ENCODE peak calls at places on chromosome 5, in six cellular contexts. G, T, X, R, N and D are unnamed samples.

GRCh38 chr5:60821488-60822284 is 22.4 kb downstream of the ELOVL7 start:
- DNase-seq in T (no peak), R (no peak), X (no peak), G (no peak), N (no peak), D (no peak)

GRCh38 chr5:136040746-136041415 is 12.1 kb downstream of the TGFBI start:
- DNase-seq in R (no peak), T (no peak), X (no peak), G (no peak), N (no peak), D (no peak)

GRCh38 chr5:150017606-150018005 is 17.1 kb downstream of the HMGXB3 start:
- DNase-seq in R (no peak), G (no peak), X (no peak), N (peak), T (no peak), D (no peak)

GRCh38 chr5:149125386-149125891 is 15.9 kb upstream of the ABLIM3 start:
- DNase-seq in T (no peak), N (no peak), R (no peak), X (peak), G (no peak), D (peak)

GRCh38 chr5:93236807-93237421 is 344.1 kb downstream of the NR2F1-AS1 start:
- DNase-seq in G (no peak), T (no peak), R (no peak), X (peak), N (peak), D (no peak)

GRCh38 chr5:146906803-146907202 is 28.2 kb upstream of the PPP2R2B start:
- DNase-seq in R (no peak), G (no peak), N (peak), X (no peak), T (no peak), D (peak)

GRCh38 chr5:378976-379742 is 57.6 kb downstream of the AHRR start:
- DNase-seq in N (no peak), R (no peak), X (no peak), T (no peak), G (no peak), D (no peak)

GRCh38 chr5:62587737-62588136 is 9.1 kb downstream of the LRRC70 start:
- DNase-seq in N (no peak), G (no peak), X (peak), R (no peak), T (no peak), D (no peak)

GRCh38 chr5:10599828-10600227 is 36.0 kb downstream of the ANKRD33B start:
- DNase-seq in X (peak), R (no peak), T (no peak), G (no peak), N (no peak), D (no peak)

GRCh38 chr5:134099288-134099872 is 15.1 kb upstream of the TCF7 start:
- DNase-seq in T (no peak), G (no peak), N (no peak), R (peak), X (peak), D (no peak)

GRCh38 chr5:171275822-171276544 is 33.1 kb upstream of the TLX3 start:
- DNase-seq in G (no peak), N (no peak), R (no peak), T (no peak), X (no peak), D (no peak)

GRCh38 chr5:10987881-10988504 is 227.0 kb upstream of the DAP start:
- DNase-seq in G (peak), N (peak), X (peak), R (peak), T (peak), D (peak)

GRCh38 chr5:178291969-178292825 is 59.6 kb upstream of the PHYKPL start:
- DNase-seq in R (no peak), N (no peak), T (no peak), G (no peak), X (no peak), D (no peak)

GRCh38 chr5:111016801-111017200 is 54.7 kb upstream of the TSLP start:
- DNase-seq in R (no peak), N (no peak), G (no peak), T (no peak), X (peak), D (no peak)

GRCh38 chr5:176780951-176781350 is 29.4 kb upstream of the UNC5A start:
- DNase-seq in G (no peak), N (no peak), R (no peak), X (no peak), T (no peak), D (no peak)

GRCh38 chr5:150438873-150439546 is 10.5 kb downstream of the RPS14 start:
- DNase-seq in R (peak), T (no peak), X (peak), G (no peak), N (peak), D (peak)

GRCh38 chr5:75668348-75668895 is 48.8 kb downstream of the POC5 start:
- DNase-seq in G (no peak), R (no peak), N (no peak), T (no peak), X (no peak), D (no peak)

GRCh38 chr5:75664933-75665332 is 52.3 kb downstream of the POC5 start:
- DNase-seq in R (no peak), T (no peak), N (no peak), G (no peak), X (no peak), D (no peak)

GRCh38 chr5:75668988-75669760 is 48.1 kb downstream of the POC5 start:
- DNase-seq in G (peak), T (no peak), X (peak), R (peak), N (peak), D (no peak)

GRCh38 chr5:75666801-75667200 is 50.4 kb downstream of the POC5 start:
- DNase-seq in G (no peak), N (peak), X (peak), R (no peak), T (no peak), D (no peak)

GRCh38 chr5:75667586-75667985 is 49.7 kb downstream of the POC5 start:
- DNase-seq in N (no peak), T (no peak), R (no peak), G (no peak), X (peak), D (no peak)
- TF ChIP-seq CTCF in N (peak), T (no peak), R (peak), G (no peak), X (peak), D (no peak)

DNA sequence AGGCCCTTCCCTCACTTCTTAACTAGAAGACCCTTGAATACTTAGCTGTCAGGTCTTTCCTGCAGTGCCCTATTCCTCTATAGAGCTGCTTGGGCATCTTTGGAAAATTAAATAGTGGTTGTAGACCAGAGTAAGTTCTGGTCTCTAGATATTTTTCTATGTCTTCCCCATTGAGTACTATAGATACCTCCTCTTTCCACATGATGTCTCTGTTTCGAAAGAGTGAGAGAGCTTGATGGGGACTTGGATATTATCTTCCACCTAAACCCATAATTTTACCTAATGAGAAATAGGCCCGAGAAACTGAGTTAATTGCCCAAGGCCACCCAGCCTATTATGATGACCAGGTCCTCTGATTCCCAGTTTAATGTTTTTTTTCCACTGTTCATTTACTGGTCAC is 40.2 kb downstream of the SPEF2 start:
- DNase-seq in N (no peak), R (no peak), T (no peak), G (no peak), X (no peak), D (no peak)
- TF ChIP-seq CTCF in N (no peak), R (no peak), T (no peak), G (no peak), X (no peak), D (no peak)

GRCh38 chr5:175700991-175701390 is 43.1 kb downstream of the HRH2 start:
- DNase-seq in X (no peak), N (peak), R (peak), T (no peak), G (no peak), D (no peak)
- TF ChIP-seq CTCF in X (peak), N (peak), R (peak), T (no peak), G (no peak), D (peak)

GRCh38 chr5:59491944-59492343 is 401.6 kb downstream of the PDE4D start:
- DNase-seq in G (no peak), R (no peak), N (no peak), T (no peak), X (no peak), D (no peak)

GRCh38 chr5:59500014-59500413 is 393.5 kb downstream of the PDE4D start:
- DNase-seq in G (no peak), T (no peak), N (no peak), X (peak), R (no peak), D (no peak)

GRCh38 chr5:59496524-59497134 is 396.9 kb downstream of the PDE4D start:
- DNase-seq in G (no peak), R (peak), N (peak), T (no peak), X (peak), D (peak)
- TF ChIP-seq CTCF in G (peak), R (peak), N (peak), T (no peak), X (peak), D (peak)

GRCh38 chr5:180395540-180396274 is 42.6 kb upstream of the GFPT2 start:
- DNase-seq in N (peak), T (no peak), R (peak), G (no peak), X (no peak), D (no peak)
- TF ChIP-seq CTCF in N (no peak), T (no peak), R (no peak), G (no peak), X (no peak), D (no peak)

GRCh38 chr5:2701592-2701991 is 49.9 kb downstream of the IRX2 start:
- DNase-seq in G (no peak), T (no peak), N (no peak), X (no peak), R (no peak), D (no peak)
- TF ChIP-seq CTCF in G (no peak), T (no peak), N (no peak), X (no peak), R (no peak), D (no peak)

DNA sequence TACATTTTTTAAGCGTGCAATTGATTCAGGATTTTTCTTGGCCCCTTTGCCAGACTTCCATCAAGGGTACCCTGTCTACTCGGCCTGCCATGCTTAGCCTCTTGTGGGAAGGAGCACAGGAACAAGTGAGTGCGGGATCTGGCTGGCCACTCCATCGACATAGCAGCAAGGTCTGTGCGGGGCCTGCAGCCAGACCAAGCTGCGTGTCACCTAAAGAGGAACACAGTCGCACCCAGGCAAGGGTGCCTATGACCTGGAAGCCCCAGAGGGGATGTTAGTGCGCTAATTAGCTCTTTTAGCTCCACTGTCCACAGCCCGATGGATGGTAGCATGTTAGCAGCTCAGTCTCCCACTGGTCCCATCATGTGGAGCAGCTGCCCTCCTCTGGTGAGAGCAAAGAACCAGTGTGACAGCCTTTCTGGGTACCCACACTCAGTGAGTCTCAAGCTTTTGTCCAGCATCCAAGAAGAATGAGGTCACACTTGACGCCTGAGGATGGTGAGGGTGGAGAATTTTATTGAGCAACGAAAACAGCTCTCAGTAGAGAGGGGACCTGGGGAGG is 38.7 kb downstream of the FTMT start:
- DNase-seq in G (no peak), N (peak), T (no peak), X (no peak), R (no peak), D (no peak)
- TF ChIP-seq CTCF in G (no peak), N (no peak), T (no peak), X (no peak), R (no peak), D (no peak)

DNA sequence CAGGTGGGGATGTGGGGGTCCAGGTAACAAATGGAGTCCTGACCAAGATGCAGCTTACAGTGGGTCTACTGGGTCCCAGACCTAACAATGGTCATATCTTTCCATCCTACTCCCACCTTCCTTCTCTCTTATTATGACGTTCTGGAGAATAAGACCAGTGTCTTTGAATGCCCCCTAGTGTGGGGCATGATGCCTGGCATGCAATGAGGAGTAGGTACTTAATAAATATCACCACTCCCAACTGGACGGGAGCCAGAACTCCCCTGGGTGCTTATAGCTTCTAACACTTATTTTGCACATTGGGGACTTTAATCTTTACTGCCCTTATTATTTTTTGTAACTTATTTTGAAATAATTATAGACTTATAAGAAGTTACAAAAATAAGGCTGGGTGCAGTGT is 98.2 kb downstream of the NDFIP1 start:
- DNase-seq in T (no peak), G (no peak), N (peak), X (no peak), R (no peak), D (no peak)
- TF ChIP-seq CTCF in T (no peak), G (no peak), N (peak), X (no peak), R (no peak), D (no peak)